ENCODE peak calls at places on chromosomes 3 and 15, in eight cellular contexts. O is breast epithelium, G is psoas muscle, U is heart right ventricle, S is cardiac muscle cell, T is ovary, Z is adrenal gland, E is endodermal cell. D is an unnamed sample. For H3K4me1, the result is how much of the 10 kb centered on the place peaks cover.

GRCh38 chr15:65072027-65072426 is 4.2 kb upstream of the RASL12 start:
- DNase-seq in O (no peak), G (no peak), U (no peak), S (no peak), T (peak), Z (no peak), E (no peak), D (no peak)

GRCh38 chr3:153163349-153164008 is 1.5 kb downstream of the RAP2B start:
- DNase-seq in O (no peak), G (no peak), U (no peak), S (peak), T (peak), Z (no peak), E (no peak), D (peak)

GRCh38 chr3:49967307-49967706 is 27.4 kb downstream of the RBM6 start:
- DNase-seq in O (no peak), G (no peak), U (no peak), S (no peak), T (no peak), Z (peak), E (no peak), D (no peak)

GRCh38 chr3:104564045-104564643 is 802.6 kb upstream of the ALCAM start:
- DNase-seq in O (peak), G (no peak), U (no peak), S (peak), T (peak), Z (peak), E (peak), D (peak)

GRCh38 chr3:48405343-48405881 is 24.5 kb downstream of the PLXNB1 start:
- DNase-seq in O (peak), G (no peak), U (no peak), S (no peak), T (peak), Z (no peak), E (no peak), D (no peak)

GRCh38 chr3:32349184-32349583 is 42.5 kb upstream of the CMTM7 start:
- DNase-seq in O (no peak), G (no peak), U (no peak), S (no peak), T (no peak), Z (no peak), E (no peak), D (no peak)

GRCh38 chr3:128563439-128563838 is 70.4 kb upstream of the GATA2 start:
- DNase-seq in O (no peak), G (no peak), U (no peak), S (peak), T (no peak), Z (no peak), E (no peak), D (no peak)

GRCh38 chr15:90031231-90031791 is 30.2 kb downstream of the ZNF710 start:
- DNase-seq in O (no peak), G (no peak), U (no peak), S (no peak), T (no peak), Z (no peak), E (peak), D (no peak)

GRCh38 chr3:17039579-17039978 is 154.8 kb downstream of the PLCL2 start:
- DNase-seq in O (no peak), G (no peak), U (no peak), S (no peak), T (no peak), Z (no peak), E (no peak), D (no peak)

GRCh38 chr15:89469331-89470107 is 26.9 kb downstream of the RHCG start:
- DNase-seq in O (no peak), G (no peak), U (no peak), S (no peak), T (no peak), Z (no peak), E (no peak), D (no peak)

GRCh38 chr15:86863226-86863915 is 783.7 kb downstream of the AGBL1 start:
- DNase-seq in O (no peak), G (peak), U (no peak), S (peak), T (no peak), Z (no peak), E (no peak), D (no peak)

GRCh38 chr3:184806567-184807271 is 5.2 kb upstream of the VPS8 start:
- DNase-seq in O (no peak), G (peak), U (no peak), S (no peak), T (no peak), Z (no peak), E (no peak), D (no peak)

GRCh38 chr3:62159693-62160092 is 213.7 kb downstream of the FEZF2 start:
- DNase-seq in O (no peak), G (peak), U (peak), S (no peak), T (peak), Z (peak), E (no peak), D (peak)

DNA sequence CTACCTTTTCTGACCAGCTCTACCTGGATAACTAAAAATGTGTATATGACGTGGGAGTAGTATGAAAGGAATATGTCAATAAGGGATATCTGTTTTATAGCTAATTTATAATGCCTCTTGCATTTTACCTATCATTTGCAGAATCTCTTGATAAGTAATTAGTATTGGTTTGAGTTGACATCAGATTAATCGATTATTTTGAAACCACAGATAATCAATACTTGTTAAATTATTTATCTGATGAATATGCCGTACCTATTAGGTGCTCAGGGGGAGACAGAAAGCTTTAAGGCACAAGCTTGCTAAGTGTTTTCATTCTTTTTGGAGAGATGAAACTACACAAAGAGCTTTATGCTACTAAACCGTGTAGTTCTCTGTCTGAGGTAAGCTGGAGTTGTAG is 24.3 kb downstream of the NR1D2 start:
- DNase-seq in O (no peak), G (no peak), U (no peak), S (no peak), T (no peak), Z (no peak), E (no peak), D (no peak)
- H3K27ac ChIP-seq in O (no peak), G (peak), U (no peak), S (peak), T (no peak), Z (no peak), E (no peak), D (no peak)

GRCh38 chr3:157131861-157132260 is 28.1 kb downstream of the CCNL1 start:
- DNase-seq in O (no peak), G (no peak), U (no peak), S (no peak), T (no peak), Z (no peak), E (no peak), D (no peak)

GRCh38 chr3:157130881-157131251 is 29.1 kb downstream of the CCNL1 start:
- DNase-seq in O (no peak), G (no peak), U (no peak), S (no peak), T (no peak), Z (no peak), E (peak), D (no peak)

GRCh38 chr3:157128771-157129671 is 30.9 kb downstream of the CCNL1 start:
- DNase-seq in O (peak), G (peak), U (peak), S (peak), T (no peak), Z (peak), E (peak), D (no peak)

GRCh38 chr3:157129782-157130137 is 30.2 kb downstream of the CCNL1 start:
- DNase-seq in O (no peak), G (no peak), U (no peak), S (no peak), T (no peak), Z (no peak), E (peak), D (no peak)

DNA sequence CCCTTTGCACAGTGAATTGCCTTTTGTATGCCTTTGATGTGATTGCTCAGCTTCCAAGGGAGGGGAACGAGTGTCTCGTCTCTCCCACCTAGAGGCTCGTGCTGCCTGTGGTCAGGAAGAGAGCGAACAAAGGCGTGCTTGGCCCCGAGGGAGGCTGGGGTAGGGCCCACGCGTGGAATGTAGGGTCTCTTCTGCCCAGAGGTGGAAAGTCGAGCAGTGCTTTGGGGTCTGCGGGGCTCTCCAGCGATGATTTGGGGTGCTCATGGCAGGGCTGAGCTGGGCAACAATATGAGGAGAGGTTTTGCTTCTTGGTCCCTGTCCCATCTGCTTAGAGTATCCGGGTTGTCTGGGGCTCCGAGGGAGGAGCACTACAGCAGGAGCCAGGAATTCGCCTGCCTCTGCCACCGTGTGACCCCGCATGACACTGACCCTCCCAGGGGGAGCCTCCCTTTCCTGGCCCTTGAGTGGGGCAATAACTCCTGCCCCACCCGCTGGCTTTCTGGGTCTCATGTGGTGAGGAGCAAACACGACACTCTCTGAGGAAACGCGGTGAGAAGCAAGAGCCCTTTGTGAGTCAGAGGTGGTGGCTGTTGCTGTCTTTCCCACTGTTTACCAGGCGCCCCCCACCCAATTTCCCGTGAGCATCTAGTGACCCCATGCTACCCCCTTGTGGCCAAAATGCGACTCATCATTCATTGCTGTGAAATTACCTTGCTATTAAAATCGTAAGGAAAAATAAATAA is 29.6 kb downstream of the CCNL1 start:
- DNase-seq in O (peak), G (peak), U (peak), S (peak), T (peak), Z (no peak), E (peak), D (peak)
- H3K4me1 ChIP-seq in O (under half), G (under half), U (under half), S (half or more), T (under half), Z (under half), E (under half), D (under half)

DNA sequence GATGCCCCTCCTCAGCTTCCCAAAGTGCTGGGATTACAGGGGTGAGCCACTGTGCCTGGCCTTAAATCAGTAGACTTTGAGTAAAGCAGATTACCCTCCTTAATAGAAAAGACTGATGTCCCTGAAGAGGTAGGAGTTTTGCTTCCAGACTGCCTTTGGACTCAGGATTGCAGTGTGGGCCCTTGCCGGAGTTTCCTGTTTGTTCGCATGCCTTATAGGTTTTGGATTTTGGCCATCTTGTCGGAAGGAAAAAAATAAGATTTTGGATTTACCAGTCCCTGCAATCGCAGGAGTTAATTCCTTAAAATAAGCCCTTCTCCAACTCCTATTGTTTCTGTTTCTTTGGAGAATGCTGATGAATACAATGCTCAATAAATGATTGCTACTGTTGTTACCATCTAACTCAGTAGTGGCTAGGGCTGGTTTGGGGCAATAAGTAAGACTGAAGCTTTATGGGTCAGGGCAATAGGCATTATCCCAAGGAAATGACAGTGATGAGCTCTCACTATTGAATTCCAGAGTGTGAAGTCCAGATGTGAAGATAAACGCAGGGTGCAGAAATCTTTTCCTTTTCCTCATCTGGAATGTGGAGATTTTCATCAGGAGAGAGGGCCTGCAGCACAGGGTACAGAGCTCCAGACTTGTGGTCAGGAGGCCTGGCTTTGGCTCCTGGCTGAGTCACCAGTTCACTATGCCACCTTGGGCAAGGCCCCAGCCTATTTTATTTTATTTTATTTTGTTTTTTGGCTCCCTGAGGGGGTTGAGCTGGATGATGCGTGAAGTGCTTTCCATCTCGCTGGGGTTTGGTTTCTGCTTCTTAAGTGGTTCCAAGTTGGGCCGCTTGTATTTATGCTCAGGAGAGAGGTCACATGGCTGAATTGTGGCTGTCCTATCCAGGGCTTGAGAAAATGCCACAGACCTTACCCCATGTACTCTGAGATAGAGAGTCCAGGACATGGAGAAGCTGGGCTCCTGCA is 25.3 kb downstream of the FOXL2 start:
- DNase-seq in O (no peak), G (no peak), U (no peak), S (no peak), T (no peak), Z (no peak), E (no peak), D (no peak)
- H3K27ac ChIP-seq in O (peak), G (no peak), U (no peak), S (no peak), T (no peak), Z (no peak), E (no peak), D (no peak)

DNA sequence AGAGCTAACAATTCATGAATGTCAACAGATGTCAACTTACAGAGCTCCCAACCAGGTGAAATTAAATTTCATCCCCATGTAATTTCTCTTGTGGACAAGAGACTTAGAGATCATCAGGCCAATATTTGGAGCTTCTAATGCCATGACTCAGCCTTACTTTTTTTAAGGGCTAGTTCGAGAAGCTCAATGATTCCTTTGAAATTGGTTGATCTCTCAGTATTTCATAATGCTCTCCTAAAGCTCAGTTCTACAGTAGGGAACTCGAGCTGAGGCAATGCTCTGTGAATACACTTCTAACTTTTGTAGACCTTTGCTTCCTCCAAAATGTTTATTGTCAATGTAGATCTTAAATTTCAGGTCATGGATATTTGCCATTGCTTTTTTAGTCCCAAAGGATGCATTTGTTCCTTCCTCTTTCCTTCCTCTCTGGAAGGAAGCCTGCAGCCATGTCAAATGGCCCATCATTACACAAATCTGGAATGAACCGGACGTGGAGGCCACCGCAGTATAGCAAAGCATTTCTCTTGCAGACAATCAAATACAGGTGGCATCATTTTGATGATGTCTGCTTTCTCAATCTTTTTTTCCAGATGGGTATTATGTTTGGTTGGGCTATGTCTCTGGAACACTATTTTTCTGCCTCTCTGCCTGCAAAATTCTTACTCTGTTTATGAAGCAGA is 28.3 kb downstream of the STARD5 start:
- DNase-seq in O (no peak), G (no peak), U (no peak), S (no peak), T (no peak), Z (no peak), E (no peak), D (no peak)
- H3K4me1 ChIP-seq in O (under half), G (under half), U (under half), S (under half), T (under half), Z (under half), E (under half), D (under half)

GRCh38 chr3:24523988-24524727 is 29.5 kb upstream of the THRB start:
- DNase-seq in O (no peak), G (no peak), U (no peak), S (no peak), T (no peak), Z (no peak), E (no peak), D (no peak)
- H3K27ac ChIP-seq in O (no peak), G (no peak), U (no peak), S (no peak), T (no peak), Z (no peak), E (no peak), D (no peak)

GRCh38 chr3:98969295-98969694 is 67.8 kb upstream of the DCBLD2 start:
- DNase-seq in O (no peak), G (no peak), U (no peak), S (no peak), T (no peak), Z (no peak), E (no peak), D (no peak)
- H3K4me1 ChIP-seq in O (under half), G (under half), U (under half), S (under half), T (under half), Z (under half), E (under half), D (under half)